ENCODE peak calls at places on chromosome 1, in nine cellular contexts. L, Q, D, M, H, A, Y, S and X are unnamed samples.

GRCh38 chr1:216183007-216183406 is 240.2 kb downstream of the USH2A start:
- DNase-seq in L (no peak), Q (no peak), D (peak; percentile 65), M (no peak), H (peak; percentile 25), A (no peak), Y (no peak), S (no peak), X (no peak)

GRCh38 chr1:150575072-150575489 is 4.3 kb downstream of the MCL1 start:
- DNase-seq in L (no peak), Q (no peak), D (no peak), M (no peak), H (peak; percentile 29), A (no peak), Y (no peak), S (no peak), X (no peak)

GRCh38 chr1:245512980-245513578 is 358.3 kb downstream of the KIF26B start:
- DNase-seq in L (peak; percentile 9), Q (no peak), D (no peak), M (no peak), H (peak; percentile 67), A (no peak), Y (no peak), S (no peak), X (no peak)

GRCh38 chr1:21901473-21901847 is 35.6 kb downstream of the HSPG2 start:
- DNase-seq in L (no peak), Q (no peak), D (peak; percentile 27), M (peak; percentile 61), H (peak; percentile 94), A (peak; percentile 30), Y (no peak), S (no peak), X (no peak)

GRCh38 chr1:21261551-21262281 is 28.5 kb downstream of the ECE1 start:
- DNase-seq in L (no peak), Q (peak; percentile 29), D (peak; percentile 96), M (peak; percentile 73), H (peak; percentile 96), A (no peak), Y (no peak), S (no peak), X (no peak)

GRCh38 chr1:173823776-173824314 is 628 bp upstream of the DARS2 start:
- DNase-seq in L (no peak), Q (no peak), D (peak; percentile 20), M (no peak), H (peak; percentile 63), A (no peak), Y (no peak), S (no peak), X (no peak)

GRCh38 chr1:86774305-86775304 is 70.2 kb downstream of the SH3GLB1 start:
- DNase-seq in L (peak; percentile 61), Q (peak; percentile 28), D (peak; percentile 90), M (peak; percentile 36), H (peak; percentile 76), A (peak; percentile 79), Y (peak; percentile 93), S (no peak), X (peak; percentile 71)

GRCh38 chr1:63622847-63623566 is 29.8 kb downstream of the PGM1 start:
- DNase-seq in L (peak; percentile 9), Q (no peak), D (no peak), M (no peak), H (no peak), A (no peak), Y (no peak), S (no peak), X (no peak)

GRCh38 chr1:17922833-17923232 is 167.7 kb downstream of the ACTL8 start:
- DNase-seq in L (no peak), Q (peak; percentile 76), D (peak; percentile 12), M (no peak), H (peak; percentile 62), A (no peak), Y (peak; percentile 61), S (no peak), X (no peak)

GRCh38 chr1:214460304-214460916 is 91.0 kb downstream of the PTPN14 start:
- DNase-seq in L (no peak), Q (no peak), D (no peak), M (no peak), H (no peak), A (no peak), Y (no peak), S (no peak), X (no peak)

GRCh38 chr1:157781048-157781447 is 4.1 kb upstream of the FCRL2 start:
- DNase-seq in L (peak; percentile 65), Q (peak; percentile 57), D (no peak), M (no peak), H (no peak), A (no peak), Y (peak; percentile 62), S (no peak), X (no peak)

GRCh38 chr1:165344198-165344597 is 12.3 kb downstream of the LMX1A start:
- DNase-seq in L (no peak), Q (no peak), D (no peak), M (no peak), H (no peak), A (no peak), Y (no peak), S (no peak), X (no peak)

GRCh38 chr1:44647896-44648295 is 26.4 kb downstream of the TMEM53 start:
- DNase-seq in L (no peak), Q (no peak), D (no peak), M (no peak), H (no peak), A (no peak), Y (no peak), S (no peak), X (no peak)

GRCh38 chr1:44649788-44650158 is 24.5 kb downstream of the TMEM53 start:
- DNase-seq in L (no peak), Q (no peak), D (no peak), M (no peak), H (no peak), A (no peak), Y (no peak), S (no peak), X (no peak)

GRCh38 chr1:44646711-44647110 is 27.6 kb downstream of the TMEM53 start:
- DNase-seq in L (no peak), Q (no peak), D (peak; percentile 26), M (no peak), H (no peak), A (no peak), Y (no peak), S (no peak), X (no peak)

GRCh38 chr1:44650159-44650831 is 24.0 kb downstream of the TMEM53 start:
- DNase-seq in L (no peak), Q (no peak), D (no peak), M (no peak), H (no peak), A (no peak), Y (no peak), S (no peak), X (no peak)

GRCh38 chr1:44648514-44649250 is 25.6 kb downstream of the TMEM53 start:
- DNase-seq in L (no peak), Q (no peak), D (no peak), M (no peak), H (no peak), A (no peak), Y (no peak), S (no peak), X (no peak)
- H3K36me3 ChIP-seq in L (peaks cover 37% of the 10 kb centered on the region), Q (no peaks in the 10 kb centered on the region), D (peaks cover 43% of the 10 kb centered on the region), M (peaks cover 23% of the 10 kb centered on the region), H (no peaks in the 10 kb centered on the region), A (peaks cover 60% of the 10 kb centered on the region), Y (peaks cover 80% of the 10 kb centered on the region), S (peaks cover 26% of the 10 kb centered on the region), X (peaks cover 82% of the 10 kb centered on the region)

DNA sequence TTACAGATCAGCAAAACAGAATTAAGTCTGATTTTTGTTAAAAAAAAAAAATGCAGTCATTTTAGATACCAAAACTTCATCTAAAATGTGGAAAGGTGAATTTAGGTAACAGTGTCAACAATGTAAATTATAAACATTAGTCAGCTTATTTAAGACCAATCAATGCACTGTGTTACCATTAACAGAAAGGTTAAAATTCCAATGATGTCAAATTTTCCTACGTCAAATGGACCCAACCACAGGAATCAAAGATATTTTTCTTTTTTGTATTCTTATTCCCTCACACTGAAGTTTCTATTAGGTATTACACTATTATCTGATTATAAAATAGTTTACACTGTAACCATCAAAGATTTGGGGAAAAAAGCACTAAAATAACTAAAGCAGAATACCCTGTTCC is 6.5 kb downstream of the ARHGAP29 start:
- DNase-seq in L (no peak), Q (no peak), D (no peak), M (no peak), H (no peak), A (no peak), Y (no peak), S (no peak), X (no peak)
- H3K36me3 ChIP-seq in L (no peaks in the 10 kb centered on the region), Q (no peaks in the 10 kb centered on the region), D (no peaks in the 10 kb centered on the region), M (no peaks in the 10 kb centered on the region), H (peaks cover 11% of the 10 kb centered on the region), A (peaks cover 89% of the 10 kb centered on the region), Y (no peaks in the 10 kb centered on the region), S (no peaks in the 10 kb centered on the region), X (no peaks in the 10 kb centered on the region)

DNA sequence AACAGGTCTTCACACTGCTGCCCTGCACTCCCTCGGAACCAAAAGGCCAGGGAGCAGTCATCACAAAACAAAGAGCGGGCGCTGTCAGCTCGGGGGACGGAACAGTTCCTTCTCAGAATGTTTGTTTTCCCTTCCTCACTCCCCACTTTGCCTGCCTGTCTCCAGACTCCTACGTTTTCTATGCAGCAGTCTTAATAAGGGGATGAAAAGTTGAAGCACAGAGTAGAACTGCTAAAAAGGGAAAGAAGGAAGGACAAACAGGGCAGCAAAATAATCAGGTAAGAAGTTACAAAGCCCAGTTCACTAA is 738 bp upstream of the GPR161 start:
- DNase-seq in L (no peak), Q (no peak), D (no peak), M (no peak), H (no peak), A (no peak), Y (no peak), S (no peak), X (no peak)
- H3K36me3 ChIP-seq in L (no peaks in the 10 kb centered on the region), Q (no peaks in the 10 kb centered on the region), D (no peaks in the 10 kb centered on the region), M (no peaks in the 10 kb centered on the region), H (no peaks in the 10 kb centered on the region), A (peaks cover 9% of the 10 kb centered on the region), Y (no peaks in the 10 kb centered on the region), S (no peaks in the 10 kb centered on the region), X (no peaks in the 10 kb centered on the region)

GRCh38 chr1:3632298-3632697 is 7.5 kb downstream of the TPRG1L start:
- DNase-seq in L (no peak), Q (no peak), D (no peak), M (no peak), H (no peak), A (no peak), Y (no peak), S (no peak), X (no peak)

GRCh38 chr1:3630914-3631313 is 6.1 kb downstream of the TPRG1L start:
- DNase-seq in L (no peak), Q (no peak), D (no peak), M (no peak), H (no peak), A (no peak), Y (no peak), S (no peak), X (no peak)

GRCh38 chr1:3632716-3633343 is 8.0 kb downstream of the TPRG1L start:
- DNase-seq in L (no peak), Q (no peak), D (no peak), M (no peak), H (no peak), A (no peak), Y (no peak), S (no peak), X (no peak)

GRCh38 chr1:3631330-3631729 is 6.5 kb downstream of the TPRG1L start:
- DNase-seq in L (no peak), Q (no peak), D (no peak), M (no peak), H (no peak), A (no peak), Y (no peak), S (no peak), X (no peak)

GRCh38 chr1:3631865-3632264 is 7.0 kb downstream of the TPRG1L start:
- DNase-seq in L (no peak), Q (no peak), D (no peak), M (no peak), H (no peak), A (no peak), Y (no peak), S (no peak), X (no peak)
- H3K36me3 ChIP-seq in L (peaks cover 52% of the 10 kb centered on the region), Q (peaks cover 14% of the 10 kb centered on the region), D (peaks cover 73% of the 10 kb centered on the region), M (peaks cover 69% of the 10 kb centered on the region), H (peaks cover 4% of the 10 kb centered on the region), A (peaks cover 41% of the 10 kb centered on the region), Y (peaks cover 52% of the 10 kb centered on the region), S (peaks cover 46% of the 10 kb centered on the region), X (peaks cover 94% of the 10 kb centered on the region)